ENCODE peak calls at places on chromosomes 4 and X, in nine cellular contexts. Y is left cardiac atrium; X is T-helper 9 cell; F is naive thymus-derived CD4-positive, alpha-beta T cell; V is HS-5; C is Right ventricle myocardium superior; S is NB4; R is tibial nerve; T is AG10803. L is an unnamed sample.
A peak's percentile ranks its signal among the peaks of the same experiment; 100 is the strongest.

GRCh38 chr4:80184053-80184790 is 13.1 kb upstream of the PRDM8 start:
- DNase-seq in S (peak; percentile 94), R (peak; percentile 76), V (peak; percentile 35), T (peak; percentile 82), C (peak; percentile 94), Y (peak; percentile 90), F (peak; percentile 87), X (peak; percentile 94), L (peak; percentile 94)

GRCh38 chrX:150570512-150570911 is 2.1 kb downstream of the MTM1 start:
- DNase-seq in R (no peak), X (no peak), Y (no peak), S (peak; percentile 73), F (no peak), T (no peak), V (no peak), C (no peak), L (no peak)

GRCh38 chr4:186029731-186030421 is 39.1 kb upstream of the TLR3 start:
- DNase-seq in X (no peak), V (no peak), F (no peak), C (peak; percentile 90), Y (peak; percentile 83), R (peak; percentile 28), S (no peak), T (peak; percentile 55), L (no peak)

GRCh38 chr4:169993531-169993930 is 32.7 kb downstream of the MFAP3L start:
- DNase-seq in X (no peak), F (no peak), Y (no peak), C (no peak), V (no peak), R (no peak), S (no peak), T (no peak), L (no peak)

GRCh38 chr4:185017964-185018772 is at the start of gene HELT:
- DNase-seq in V (no peak), F (no peak), R (no peak), C (no peak), Y (no peak), S (no peak), X (no peak), T (no peak), L (no peak)

GRCh38 chrX:68939868-68940267 is 111.0 kb downstream of the EFNB1 start:
- DNase-seq in T (no peak), R (no peak), V (no peak), C (no peak), X (no peak), F (no peak), S (no peak), Y (no peak), L (no peak)

GRCh38 chr4:92012899-92013867 is 290.6 kb upstream of the GRID2 start:
- DNase-seq in C (no peak), R (no peak), Y (no peak), X (no peak), F (no peak), S (peak; percentile 10), V (no peak), T (no peak), L (no peak)

GRCh38 chr4:144611850-144612249 is 34.1 kb upstream of the HHIP start:
- DNase-seq in F (no peak), X (no peak), R (no peak), T (peak; percentile 3), C (no peak), V (no peak), Y (no peak), S (peak; percentile 12), L (no peak)

GRCh38 chrX:40855411-40855810 is 120.1 kb upstream of the MED14 start:
- DNase-seq in R (no peak), V (no peak), F (no peak), Y (no peak), C (no peak), S (no peak), X (no peak), T (no peak), L (no peak)

GRCh38 chr4:94834496-94834895 is 76.7 kb downstream of the BMPR1B start:
- DNase-seq in Y (no peak), T (no peak), R (no peak), V (no peak), X (no peak), S (no peak), F (no peak), C (no peak), L (no peak)

GRCh38 chrX:65690057-65690855 is 22.8 kb downstream of the MSN start:
- DNase-seq in S (peak; percentile 63), F (no peak), R (no peak), V (no peak), C (no peak), T (peak; percentile 75), X (no peak), Y (peak; percentile 40), L (no peak)

L was measured in activated CD8-positive, alpha-beta T cell treated with anti-CD3 and anti-CD28 coated beads, Interleukin-2, amount 10 ng/mL, durations not matched to agents 7 days and 5 days.